ENCODE peak calls at places on chromosomes 7 and 10, in ten cellular contexts. O, C, M, L, U, W, Q, G, V and K are unnamed samples.

GRCh38 chr7:123995617-123996326 is 37.1 kb downstream of the TMEM229A start:
- DNase-seq in O (no peak), C (no peak), M (no peak), L (no peak), U (no peak), W (no peak), Q (no peak), G (no peak), V (no peak), K (no peak)

GRCh38 chr10:88243202-88243744 is 339.8 kb downstream of the RNLS start:
- DNase-seq in O (no peak), C (no peak), M (no peak), L (no peak), U (no peak), W (no peak), Q (no peak), G (no peak), V (no peak), K (no peak)

GRCh38 chr7:427506-428103 is 92.0 kb downstream of the PDGFA start:
- DNase-seq in O (no peak), C (no peak), M (no peak), L (no peak), U (no peak), W (no peak), Q (no peak), G (no peak), V (no peak), K (no peak)

GRCh38 chr10:71319800-71320392 is 837 bp downstream of the SLC29A3 start:
- DNase-seq in O (no peak), C (no peak), M (no peak), L (no peak), U (no peak), W (no peak), Q (peak; percentile 31), G (peak; percentile 26), V (no peak), K (no peak)

GRCh38 chr7:47968852-47969774 is 10.3 kb downstream of the HUS1 start:
- DNase-seq in O (no peak), C (peak; percentile 39), M (no peak), L (peak; percentile 78), U (peak; percentile 71), W (peak; percentile 76), Q (peak; percentile 49), G (peak; percentile 86), V (peak; percentile 83), K (peak; percentile 80)

GRCh38 chr10:91709394-91709798 is 76.5 kb upstream of the PPP1R3C start:
- DNase-seq in O (peak; percentile 53), C (no peak), M (no peak), L (no peak), U (no peak), W (peak; percentile 55), Q (no peak), G (no peak), V (no peak), K (peak; percentile 32)

GRCh38 chr7:1694981-1695511 is 25.0 kb downstream of the ELFN1 start:
- DNase-seq in O (no peak), C (no peak), M (peak; percentile 10), L (no peak), U (no peak), W (no peak), Q (no peak), G (no peak), V (no peak), K (no peak)

GRCh38 chr10:69492091-69492745 is 41.0 kb downstream of the TSPAN15 start:
- DNase-seq in O (no peak), C (no peak), M (no peak), L (no peak), U (no peak), W (no peak), Q (no peak), G (no peak), V (no peak), K (no peak)

GRCh38 chr10:109784236-109784635 is 139.1 kb downstream of the XPNPEP1 start:
- DNase-seq in O (peak; percentile 6), C (no peak), M (no peak), L (no peak), U (no peak), W (no peak), Q (no peak), G (no peak), V (peak; percentile 54), K (peak; percentile 1)

GRCh38 chr7:105585850-105586500 is 4.7 kb upstream of the EFCAB10 start:
- DNase-seq in O (no peak), C (no peak), M (no peak), L (no peak), U (no peak), W (no peak), Q (no peak), G (no peak), V (no peak), K (no peak)

GRCh38 chr10:129863231-129863663 is 100.8 kb downstream of the EBF3 start:
- DNase-seq in O (no peak), C (no peak), M (no peak), L (no peak), U (no peak), W (no peak), Q (no peak), G (peak; percentile 52), V (peak; percentile 48), K (no peak)

GRCh38 chr7:1425292-1426136 is 33.8 kb downstream of the MICALL2 start:
- DNase-seq in O (no peak), C (peak; percentile 16), M (no peak), L (no peak), U (no peak), W (no peak), Q (no peak), G (peak; percentile 45), V (peak; percentile 52), K (peak; percentile 15)

GRCh38 chr7:159144756-159145543 is at the start of gene VIPR2:
- DNase-seq in O (no peak), C (no peak), M (no peak), L (no peak), U (no peak), W (no peak), Q (peak; percentile 10), G (peak; percentile 57), V (no peak), K (no peak)

DNA sequence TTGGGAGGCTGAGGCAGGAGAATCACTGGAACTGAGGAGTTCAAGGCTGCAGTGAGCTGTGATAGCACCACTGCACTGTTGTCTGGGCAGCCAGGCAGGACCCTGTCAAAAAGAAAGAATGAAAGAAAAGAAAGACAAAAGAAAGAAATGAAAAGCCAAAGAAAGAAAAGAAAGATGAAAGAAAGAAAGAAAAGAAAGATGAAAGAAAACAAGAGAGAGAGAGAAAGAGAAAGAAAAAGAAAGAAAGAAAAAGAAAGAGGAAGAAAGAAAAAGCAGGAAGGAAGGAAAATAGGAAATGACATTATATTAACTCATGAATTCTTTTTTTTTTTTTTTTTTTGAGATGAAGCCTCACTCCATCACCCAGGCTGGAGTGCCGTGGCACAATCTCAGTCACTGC is 32.4 kb upstream of the SPDYE3 start:
- DNase-seq in O (no peak), C (no peak), M (no peak), L (no peak), U (no peak), W (no peak), Q (no peak), G (no peak), V (no peak), K (no peak)
- H3K4me3 ChIP-seq in O (no peak overlapping the region), C (no peak overlapping the region), M (no peak overlapping the region), L (no peak overlapping the region), U (no peak overlapping the region), W (no peak overlapping the region), Q (no peak overlapping the region), G (no peak overlapping the region), V (no peak overlapping the region), K (no peak overlapping the region)

GRCh38 chr7:101363196-101363733 is 590 bp downstream of the COL26A1 start:
- DNase-seq in O (no peak), C (no peak), M (no peak), L (no peak), U (no peak), W (no peak), Q (no peak), G (no peak), V (no peak), K (no peak)
- H3K4me3 ChIP-seq in O (peak overlapping the region; percentile 36), C (peak overlapping the region; percentile 54), M (peak overlapping the region; percentile 35), L (peak overlapping the region; percentile 30), U (peak overlapping the region; percentile 40), W (no peak overlapping the region), Q (peak overlapping the region; percentile 63), G (peak overlapping the region; percentile 89), V (peak overlapping the region; percentile 74), K (peak overlapping the region; percentile 41)

GRCh38 chr7:55108818-55109217 is 90.0 kb downstream of the EGFR start:
- DNase-seq in O (no peak), C (no peak), M (no peak), L (no peak), U (no peak), W (peak; percentile 52), Q (no peak), G (no peak), V (no peak), K (no peak)

GRCh38 chr7:55108401-55108800 is 89.6 kb downstream of the EGFR start:
- DNase-seq in O (no peak), C (no peak), M (no peak), L (no peak), U (no peak), W (no peak), Q (no peak), G (no peak), V (no peak), K (no peak)

GRCh38 chr7:55107946-55108345 is 89.1 kb downstream of the EGFR start:
- DNase-seq in O (peak; percentile 76), C (no peak), M (no peak), L (no peak), U (no peak), W (peak; percentile 25), Q (no peak), G (no peak), V (no peak), K (no peak)

GRCh38 chr7:55111007-55111406 is 92.2 kb downstream of the EGFR start:
- DNase-seq in O (peak; percentile 85), C (no peak), M (no peak), L (no peak), U (no peak), W (peak; percentile 86), Q (no peak), G (no peak), V (no peak), K (peak; percentile 81)

GRCh38 chr7:55109384-55110167 is 90.8 kb downstream of the EGFR start:
- DNase-seq in O (peak; percentile 96), C (peak; percentile 88), M (no peak), L (no peak), U (no peak), W (peak; percentile 60), Q (no peak), G (no peak), V (peak; percentile 18), K (no peak)
- H3K4me3 ChIP-seq in O (peak overlapping the region; percentile 35), C (peak overlapping the region; percentile 28), M (no peak overlapping the region), L (no peak overlapping the region), U (no peak overlapping the region), W (no peak overlapping the region), Q (no peak overlapping the region), G (no peak overlapping the region), V (no peak overlapping the region), K (no peak overlapping the region)

DNA sequence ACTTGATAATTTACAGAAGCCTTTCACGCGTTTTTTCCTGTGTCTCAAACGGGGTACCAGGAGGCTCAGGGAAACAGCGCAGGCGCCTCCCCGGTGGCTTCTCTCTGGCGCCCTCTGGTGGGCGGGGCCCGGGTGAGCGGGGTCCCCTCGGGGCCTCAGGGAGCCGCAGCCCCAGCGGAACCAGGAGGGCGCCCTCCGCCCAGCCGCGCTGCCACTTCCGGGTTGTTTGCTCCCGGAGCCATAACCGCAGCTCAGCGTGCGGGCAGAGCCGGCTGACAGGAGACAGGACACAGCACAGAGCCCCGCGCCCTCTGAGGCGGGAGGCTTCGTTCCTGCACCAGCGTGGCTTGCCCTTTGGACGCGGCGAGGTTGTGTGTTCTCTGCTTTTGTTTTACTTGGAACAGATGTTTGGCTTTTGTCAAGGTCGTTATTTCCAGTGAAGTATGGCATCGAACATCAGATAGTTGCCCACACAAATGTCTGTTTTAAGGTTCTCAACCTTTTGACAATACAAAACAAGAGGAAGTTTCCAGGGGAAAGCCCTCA is 6.9 kb upstream of the CYP2E1 start:
- DNase-seq in O (peak; percentile 58), C (peak; percentile 39), M (peak; percentile 39), L (peak; percentile 88), U (peak; percentile 27), W (peak; percentile 14), Q (peak; percentile 94), G (peak; percentile 32), V (no peak), K (peak; percentile 80)
- H3K4me3 ChIP-seq in O (peak overlapping the region; percentile 60), C (peak overlapping the region; percentile 65), M (peak overlapping the region; percentile 12), L (peak overlapping the region; percentile 29), U (no peak overlapping the region), W (peak overlapping the region; percentile 25), Q (peak overlapping the region; percentile 61), G (no peak overlapping the region), V (no peak overlapping the region), K (peak overlapping the region; percentile 80)